ENCODE peak calls at places on chromosomes 7 and 10, in six cellular contexts. J, K, N, A, S and G are unnamed samples.

GRCh38 chr7:38054199-38054598 is 123.8 kb upstream of the STARD3NL start:
- DNase-seq in J (no peak), K (no peak), N (no peak), A (no peak), S (no peak), G (no peak)

GRCh38 chr7:10577866-10578374 is 395.8 kb upstream of the PHF14 start:
- DNase-seq in J (no peak), K (no peak), N (no peak), A (no peak), S (no peak), G (no peak)

GRCh38 chr7:75808106-75808505 is 5.5 kb downstream of the CCL24 start:
- DNase-seq in J (no peak), K (no peak), N (no peak), A (no peak), S (no peak), G (no peak)

GRCh38 chr10:12377891-12378290 is 28.5 kb downstream of the CAMK1D start:
- DNase-seq in J (no peak), K (no peak), N (no peak), A (no peak), S (no peak), G (no peak)

GRCh38 chr7:115232041-115232440 is 310.1 kb downstream of the MDFIC start:
- DNase-seq in J (no peak), K (no peak), N (peak; percentile 15), A (no peak), S (no peak), G (no peak)

GRCh38 chr7:18958627-18959026 is 158.8 kb downstream of the TWIST1 start:
- DNase-seq in J (no peak), K (no peak), N (peak; percentile 37), A (no peak), S (peak; percentile 61), G (no peak)

GRCh38 chr7:97872025-97872669 is at the start of gene ASNS:
- DNase-seq in J (peak; percentile 74), K (peak; percentile 80), N (peak; percentile 91), A (peak; percentile 93), S (peak; percentile 71), G (peak; percentile 88)

GRCh38 chr10:92691591-92692084 is 1.9 kb downstream of the HHEX start:
- DNase-seq in J (peak; percentile 53), K (no peak), N (no peak), A (no peak), S (no peak), G (peak; percentile 83)

GRCh38 chr7:100823534-100823933 is 3.8 kb downstream of the EPHB4 start:
- DNase-seq in J (no peak), K (no peak), N (no peak), A (no peak), S (no peak), G (no peak)

GRCh38 chr10:106565546-106565945 is 599.0 kb downstream of the SORCS1 start:
- DNase-seq in J (no peak), K (no peak), N (peak; percentile 41), A (no peak), S (peak; percentile 54), G (no peak)

GRCh38 chr10:72010234-72010992 is 46.2 kb downstream of the CHST3 start:
- DNase-seq in J (no peak), K (no peak), N (peak; percentile 35), A (no peak), S (no peak), G (no peak)